ENCODE peak calls at places on chromosomes 12 and 14, in nine cellular contexts. Q is RWPE2, A is cardiac muscle cell, K is tibial nerve, B is tibial artery, R is colonic mucosa, N is suprapubic skin, H is fibroblast of lung, E is GM12878. G is an unnamed sample.

GRCh38 chr12:95607642-95608041 is 56.4 kb upstream of the USP44 start:
- DNase-seq in Q (no peak), A (no peak), K (no peak), B (no peak), R (no peak), N (no peak), H (no peak), E (no peak), G (no peak)

GRCh38 chr14:64801800-64802199 is 77.9 kb downstream of the SPTB start:
- DNase-seq in Q (no peak), A (peak; percentile 12), K (no peak), B (no peak), R (no peak), N (no peak), H (no peak), E (no peak), G (no peak)

GRCh38 chr14:98298481-98299227 is 973.3 kb downstream of the BCL11B start:
- DNase-seq in Q (no peak), A (no peak), K (no peak), B (no peak), R (no peak), N (no peak), H (no peak), E (no peak), G (no peak)

GRCh38 chr12:31947971-31948370 is 11.2 kb upstream of the RESF1 start:
- DNase-seq in Q (no peak), A (no peak), K (no peak), B (no peak), R (no peak), N (no peak), H (no peak), E (no peak), G (no peak)

GRCh38 chr12:108734200-108734906 is 3.0 kb upstream of the CORO1C start:
- DNase-seq in Q (peak; percentile 75), A (peak; percentile 79), K (no peak), B (peak; percentile 75), R (peak; percentile 91), N (peak; percentile 55), H (peak; percentile 86), E (peak; percentile 42), G (peak; percentile 10)

GRCh38 chr12:132162508-132163031 is 18.3 kb downstream of the NOC4L start:
- DNase-seq in Q (no peak), A (peak; percentile 84), K (no peak), B (peak; percentile 80), R (no peak), N (no peak), H (peak; percentile 84), E (no peak), G (no peak)

GRCh38 chr12:75722714-75723200 is 211.3 kb upstream of the KRR1 start:
- DNase-seq in Q (no peak), A (peak; percentile 93), K (peak; percentile 18), B (no peak), R (peak; percentile 41), N (no peak), H (peak; percentile 96), E (peak; percentile 28), G (peak; percentile 19)

GRCh38 chr14:68650403-68650994 is 142.4 kb downstream of the ZFP36L1 start:
- DNase-seq in Q (no peak), A (peak; percentile 41), K (no peak), B (no peak), R (peak; percentile 3), N (no peak), H (no peak), E (no peak), G (no peak)

GRCh38 chr12:49512541-49512940 is 26.3 kb upstream of the KCNH3 start:
- DNase-seq in Q (no peak), A (no peak), K (no peak), B (no peak), R (no peak), N (no peak), H (no peak), E (no peak), G (no peak)

GRCh38 chr12:10967409-10967808 is 19.3 kb downstream of the TAS2R50 start:
- DNase-seq in Q (no peak), A (peak; percentile 61), K (no peak), B (no peak), R (no peak), N (no peak), H (peak; percentile 52), E (no peak), G (no peak)

GRCh38 chr14:75310295-75311059 is 31.8 kb downstream of the FOS start:
- DNase-seq in Q (no peak), A (peak; percentile 97), K (peak; percentile 70), B (peak; percentile 94), R (peak; percentile 74), N (peak; percentile 92), H (peak; percentile 95), E (no peak), G (peak; percentile 63)

GRCh38 chr14:92190768-92191167 is 69.0 kb downstream of the CPSF2 start:
- DNase-seq in Q (no peak), A (no peak), K (no peak), B (no peak), R (no peak), N (no peak), H (no peak), E (no peak), G (no peak)

GRCh38 chr12:130127527-130127908 is 34.7 kb upstream of the FZD10 start:
- DNase-seq in Q (no peak), A (no peak), K (peak; percentile 30), B (peak; percentile 85), R (peak; percentile 24), N (no peak), H (no peak), E (no peak), G (no peak)

GRCh38 chr12:3604750-3605638 is 114.0 kb downstream of the PRMT8 start:
- DNase-seq in Q (no peak), A (peak; percentile 23), K (no peak), B (no peak), R (peak; percentile 53), N (no peak), H (no peak), E (no peak), G (no peak)

GRCh38 chr14:92348154-92348553 is 25.2 kb downstream of the SLC24A4 start:
- DNase-seq in Q (no peak), A (peak; percentile 3), K (no peak), B (no peak), R (peak; percentile 64), N (no peak), H (no peak), E (no peak), G (no peak)

GRCh38 chr14:23294346-23294733 is 8.3 kb downstream of the PPP1R3E start:
- DNase-seq in Q (no peak), A (no peak), K (no peak), B (no peak), R (no peak), N (no peak), H (no peak), E (no peak), G (no peak)

GRCh38 chr12:116969615-116970575 is 59.1 kb downstream of the FBXW8 start:
- DNase-seq in Q (no peak), A (peak; percentile 51), K (no peak), B (no peak), R (peak; percentile 23), N (no peak), H (peak; percentile 20), E (no peak), G (no peak)

GRCh38 chr14:64233791-64234190 is 60.4 kb downstream of the ESR2 start:
- DNase-seq in Q (no peak), A (no peak), K (no peak), B (no peak), R (no peak), N (no peak), H (no peak), E (no peak), G (no peak)

GRCh38 chr12:69648476-69648875 is 37.8 kb upstream of the LRRC10 start:
- DNase-seq in Q (no peak), A (peak; percentile 91), K (no peak), B (no peak), R (no peak), N (no peak), H (peak; percentile 75), E (no peak), G (no peak)

GRCh38 chr14:69651653-69652052 is 40.3 kb downstream of the SUSD6 start:
- DNase-seq in Q (no peak), A (no peak), K (no peak), B (no peak), R (no peak), N (no peak), H (no peak), E (no peak), G (no peak)
- H3K4me1 ChIP-seq in Q (peaks cover 70% of the 10 kb centered on the region), A (peaks cover 59% of the 10 kb centered on the region), K (no peaks in the 10 kb centered on the region), B (peaks cover 80% of the 10 kb centered on the region), R (peaks cover 49% of the 10 kb centered on the region), N (peaks cover 81% of the 10 kb centered on the region), H (peaks cover 30% of the 10 kb centered on the region), E (peaks cover 74% of the 10 kb centered on the region), G (peaks cover 77% of the 10 kb centered on the region)

DNA sequence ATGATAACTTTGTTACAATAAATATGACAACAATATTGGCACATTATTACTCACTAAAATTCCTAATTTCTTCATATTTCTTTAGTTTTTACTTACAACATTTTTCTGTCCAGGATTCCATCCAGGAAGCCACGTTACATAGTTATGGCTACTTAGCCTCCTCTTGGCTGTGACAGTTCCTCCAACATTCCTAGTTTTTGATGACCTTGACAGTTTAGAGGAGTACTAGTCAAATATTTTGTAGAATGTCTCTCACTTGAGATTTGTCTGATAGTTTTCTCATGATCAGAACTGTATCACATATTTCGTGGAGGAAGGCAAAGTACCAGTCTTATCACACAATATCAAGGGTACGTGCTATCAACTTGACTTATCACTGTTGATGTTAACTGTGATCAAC is 29.8 kb upstream of the LIN7A start:
- DNase-seq in Q (no peak), A (no peak), K (no peak), B (no peak), R (no peak), N (no peak), H (no peak), E (no peak), G (no peak)
- H3K27me3 ChIP-seq in Q (no peaks in the 10 kb centered on the region), A (no peaks in the 10 kb centered on the region), K (no peaks in the 10 kb centered on the region), B (no peaks in the 10 kb centered on the region), R (no peaks in the 10 kb centered on the region), N (no peaks in the 10 kb centered on the region), H (no peaks in the 10 kb centered on the region), E (no peaks in the 10 kb centered on the region), G (no peaks in the 10 kb centered on the region)

DNA sequence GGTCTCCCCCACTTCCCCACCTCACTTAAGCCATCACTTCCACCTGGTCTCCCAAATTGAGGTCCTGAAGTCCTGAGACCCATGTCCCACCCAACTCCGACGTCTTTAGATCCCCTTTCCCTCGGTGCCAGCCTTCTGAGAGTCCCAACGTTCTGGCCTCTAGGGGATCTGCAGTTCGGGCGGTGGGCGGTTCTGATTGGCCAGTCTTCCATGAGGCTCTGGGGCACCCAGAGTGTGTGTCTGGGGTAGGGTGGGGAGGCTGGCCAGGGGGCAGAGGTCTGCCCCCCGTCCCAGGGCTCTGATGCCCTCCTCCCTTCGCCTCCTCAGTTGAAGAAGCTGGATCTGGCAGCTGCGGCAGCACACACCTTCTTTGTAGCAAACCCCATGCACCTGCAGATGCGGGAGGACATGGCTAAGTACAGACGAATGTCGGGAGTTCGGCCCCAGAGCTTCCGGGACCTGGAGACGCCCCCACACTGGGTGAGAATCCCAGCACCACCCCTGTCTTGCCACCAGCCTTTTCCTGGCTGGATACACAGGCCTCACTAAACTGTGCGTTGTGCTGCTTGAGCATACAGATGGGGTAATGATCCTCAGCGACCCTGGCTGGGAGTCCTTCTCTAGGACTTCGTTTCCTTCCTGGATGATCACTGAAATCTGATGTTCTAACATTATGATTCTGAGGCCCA is 1.5 kb downstream of the P3H3 start:
- DNase-seq in Q (peak; percentile 63), A (no peak), K (no peak), B (no peak), R (no peak), N (no peak), H (no peak), E (no peak), G (no peak)
- TF ChIP-seq CTCF in Q (no peak), A (peak; percentile 20), K (no peak), B (no peak), R (no peak), N (no peak), H (no peak), E (no peak), G (no peak)

GRCh38 chr12:2114071-2114470 is 61.3 kb downstream of the CACNA1C start:
- DNase-seq in Q (no peak), A (no peak), K (no peak), B (no peak), R (no peak), N (no peak), H (no peak), E (no peak), G (no peak)
- H3K4me1 ChIP-seq in Q (no peaks in the 10 kb centered on the region), A (peaks cover 29% of the 10 kb centered on the region), K (no peaks in the 10 kb centered on the region), B (peaks cover 59% of the 10 kb centered on the region), R (no peaks in the 10 kb centered on the region), N (no peaks in the 10 kb centered on the region), H (no peaks in the 10 kb centered on the region), E (no peaks in the 10 kb centered on the region), G (peaks cover 35% of the 10 kb centered on the region)